ENCODE peak calls at places on chromosome 22, in ten cellular contexts. One of them, this sample, is unnamed.

GRCh38 chr22:43829448-43829821 is 17.3 kb upstream of the EFCAB6 start:
- DNase-seq in amniotic stem cell: no peak
- DNase-seq in type B pancreatic cell: no peak
- DNase-seq in activated CD4-positive, alpha-beta T cell treated with anti-CD3 and anti-CD28 coated beads, Interleukin-2, amount 50 U/mL, for 1 hour: no peak
- DNase-seq in T-helper 9 cell: no peak
- DNase-seq in esophagus squamous epithelium: no peak
- DNase-seq in EL: no peak
- DNase-seq in retinal pigment epithelial cell: no peak
- DNase-seq in CD4-positive, alpha-beta T cell: no peak
- DNase-seq in esophagus muscularis mucosa: no peak
- DNase-seq in this sample: no peak

GRCh38 chr22:23804781-23805291 is 18.1 kb downstream of the SMARCB1 start:
- DNase-seq in esophagus squamous epithelium: no peak
- DNase-seq in retinal pigment epithelial cell: peak; percentile 61
- DNase-seq in amniotic stem cell: no peak
- DNase-seq in activated CD4-positive, alpha-beta T cell treated with anti-CD3 and anti-CD28 coated beads, Interleukin-2, amount 50 U/mL, for 1 hour: no peak
- DNase-seq in esophagus muscularis mucosa: no peak
- DNase-seq in EL: no peak
- DNase-seq in T-helper 9 cell: no peak
- DNase-seq in CD4-positive, alpha-beta T cell: no peak
- DNase-seq in type B pancreatic cell: no peak
- DNase-seq in this sample: no peak

GRCh38 chr22:44569516-44569915 is 71.5 kb upstream of the RTL6 start:
- DNase-seq in esophagus muscularis mucosa: no peak
- DNase-seq in retinal pigment epithelial cell: no peak
- DNase-seq in activated CD4-positive, alpha-beta T cell treated with anti-CD3 and anti-CD28 coated beads, Interleukin-2, amount 50 U/mL, for 1 hour: no peak
- DNase-seq in T-helper 9 cell: no peak
- DNase-seq in EL: no peak
- DNase-seq in esophagus squamous epithelium: no peak
- DNase-seq in amniotic stem cell: no peak
- DNase-seq in CD4-positive, alpha-beta T cell: no peak
- DNase-seq in type B pancreatic cell: peak; percentile 34
- DNase-seq in this sample: no peak

GRCh38 chr22:27185903-27186302 is 528.5 kb downstream of the MIAT start:
- DNase-seq in amniotic stem cell: no peak
- DNase-seq in CD4-positive, alpha-beta T cell: no peak
- DNase-seq in esophagus squamous epithelium: no peak
- DNase-seq in activated CD4-positive, alpha-beta T cell treated with anti-CD3 and anti-CD28 coated beads, Interleukin-2, amount 50 U/mL, for 1 hour: no peak
- DNase-seq in type B pancreatic cell: peak; percentile 57
- DNase-seq in retinal pigment epithelial cell: no peak
- DNase-seq in T-helper 9 cell: no peak
- DNase-seq in EL: no peak
- DNase-seq in esophagus muscularis mucosa: no peak
- DNase-seq in this sample: no peak

GRCh38 chr22:46237453-46238158 is 12.5 kb downstream of the CDPF1 start:
- DNase-seq in activated CD4-positive, alpha-beta T cell treated with anti-CD3 and anti-CD28 coated beads, Interleukin-2, amount 50 U/mL, for 1 hour: no peak
- DNase-seq in esophagus squamous epithelium: no peak
- DNase-seq in amniotic stem cell: no peak
- DNase-seq in retinal pigment epithelial cell: no peak
- DNase-seq in T-helper 9 cell: no peak
- DNase-seq in type B pancreatic cell: no peak
- DNase-seq in esophagus muscularis mucosa: no peak
- DNase-seq in EL: no peak
- DNase-seq in CD4-positive, alpha-beta T cell: no peak
- DNase-seq in this sample: no peak

GRCh38 chr22:44828193-44828592 is 75.8 kb downstream of the ARHGAP8 start:
- DNase-seq in type B pancreatic cell: no peak
- DNase-seq in T-helper 9 cell: no peak
- DNase-seq in activated CD4-positive, alpha-beta T cell treated with anti-CD3 and anti-CD28 coated beads, Interleukin-2, amount 50 U/mL, for 1 hour: no peak
- DNase-seq in CD4-positive, alpha-beta T cell: no peak
- DNase-seq in esophagus squamous epithelium: no peak
- DNase-seq in amniotic stem cell: no peak
- DNase-seq in retinal pigment epithelial cell: no peak
- DNase-seq in esophagus muscularis mucosa: no peak
- DNase-seq in EL: no peak
- DNase-seq in this sample: no peak

GRCh38 chr22:26124991-26125725 is 44.1 kb upstream of the SEZ6L start:
- DNase-seq in type B pancreatic cell: no peak
- DNase-seq in esophagus muscularis mucosa: peak; percentile 60
- DNase-seq in amniotic stem cell: no peak
- DNase-seq in CD4-positive, alpha-beta T cell: no peak
- DNase-seq in EL: no peak
- DNase-seq in retinal pigment epithelial cell: no peak
- DNase-seq in T-helper 9 cell: no peak
- DNase-seq in esophagus squamous epithelium: no peak
- DNase-seq in activated CD4-positive, alpha-beta T cell treated with anti-CD3 and anti-CD28 coated beads, Interleukin-2, amount 50 U/mL, for 1 hour: no peak
- DNase-seq in this sample: no peak

GRCh38 chr22:19463491-19464469 is 15.2 kb downstream of the UFD1 start:
- DNase-seq in type B pancreatic cell: no peak
- DNase-seq in retinal pigment epithelial cell: no peak
- DNase-seq in EL: peak; percentile 91
- DNase-seq in esophagus squamous epithelium: no peak
- DNase-seq in T-helper 9 cell: no peak
- DNase-seq in esophagus muscularis mucosa: no peak
- DNase-seq in activated CD4-positive, alpha-beta T cell treated with anti-CD3 and anti-CD28 coated beads, Interleukin-2, amount 50 U/mL, for 1 hour: no peak
- DNase-seq in amniotic stem cell: peak; percentile 59
- DNase-seq in CD4-positive, alpha-beta T cell: no peak
- DNase-seq in this sample: no peak

GRCh38 chr22:23709107-23709506 is 18.3 kb downstream of the RGL4 start:
- DNase-seq in type B pancreatic cell: no peak
- DNase-seq in retinal pigment epithelial cell: no peak
- DNase-seq in esophagus muscularis mucosa: no peak
- DNase-seq in amniotic stem cell: no peak
- DNase-seq in esophagus squamous epithelium: no peak
- DNase-seq in activated CD4-positive, alpha-beta T cell treated with anti-CD3 and anti-CD28 coated beads, Interleukin-2, amount 50 U/mL, for 1 hour: no peak
- DNase-seq in EL: peak; percentile 61
- DNase-seq in CD4-positive, alpha-beta T cell: no peak
- DNase-seq in T-helper 9 cell: no peak
- DNase-seq in this sample: no peak

GRCh38 chr22:41772198-41772597 is 28.3 kb upstream of the CCDC134 start:
- DNase-seq in CD4-positive, alpha-beta T cell: no peak
- DNase-seq in amniotic stem cell: no peak
- DNase-seq in type B pancreatic cell: no peak
- DNase-seq in esophagus squamous epithelium: no peak
- DNase-seq in esophagus muscularis mucosa: no peak
- DNase-seq in T-helper 9 cell: no peak
- DNase-seq in activated CD4-positive, alpha-beta T cell treated with anti-CD3 and anti-CD28 coated beads, Interleukin-2, amount 50 U/mL, for 1 hour: no peak
- DNase-seq in retinal pigment epithelial cell: no peak
- DNase-seq in EL: no peak
- DNase-seq in this sample: no peak

GRCh38 chr22:50483977-50484853 is 2.4 kb upstream of the MIOX start:
- DNase-seq in amniotic stem cell: no peak
- DNase-seq in esophagus squamous epithelium: no peak
- DNase-seq in CD4-positive, alpha-beta T cell: no peak
- DNase-seq in EL: no peak
- DNase-seq in type B pancreatic cell: no peak
- DNase-seq in esophagus muscularis mucosa: no peak
- DNase-seq in retinal pigment epithelial cell: no peak
- DNase-seq in activated CD4-positive, alpha-beta T cell treated with anti-CD3 and anti-CD28 coated beads, Interleukin-2, amount 50 U/mL, for 1 hour: no peak
- DNase-seq in T-helper 9 cell: no peak
- DNase-seq in this sample: no peak

GRCh38 chr22:44389926-44390925 is 77.5 kb upstream of the SHISAL1 start:
- DNase-seq in type B pancreatic cell: no peak
- DNase-seq in esophagus muscularis mucosa: no peak
- DNase-seq in T-helper 9 cell: no peak
- DNase-seq in amniotic stem cell: no peak
- DNase-seq in esophagus squamous epithelium: no peak
- DNase-seq in CD4-positive, alpha-beta T cell: no peak
- DNase-seq in activated CD4-positive, alpha-beta T cell treated with anti-CD3 and anti-CD28 coated beads, Interleukin-2, amount 50 U/mL, for 1 hour: no peak
- DNase-seq in retinal pigment epithelial cell: no peak
- DNase-seq in EL: no peak
- DNase-seq in this sample: no peak

GRCh38 chr22:47160781-47161520 is 398.5 kb downstream of the TBC1D22A start:
- DNase-seq in T-helper 9 cell: no peak
- DNase-seq in type B pancreatic cell: no peak
- DNase-seq in amniotic stem cell: no peak
- DNase-seq in EL: no peak
- DNase-seq in esophagus squamous epithelium: no peak
- DNase-seq in activated CD4-positive, alpha-beta T cell treated with anti-CD3 and anti-CD28 coated beads, Interleukin-2, amount 50 U/mL, for 1 hour: no peak
- DNase-seq in CD4-positive, alpha-beta T cell: no peak
- DNase-seq in retinal pigment epithelial cell: no peak
- DNase-seq in esophagus muscularis mucosa: no peak
- DNase-seq in this sample: no peak

GRCh38 chr22:46033256-46034200 is 56.6 kb upstream of the WNT7B start:
- DNase-seq in EL: peak; percentile 31
- DNase-seq in T-helper 9 cell: no peak
- DNase-seq in type B pancreatic cell: no peak
- DNase-seq in esophagus squamous epithelium: no peak
- DNase-seq in esophagus muscularis mucosa: no peak
- DNase-seq in retinal pigment epithelial cell: no peak
- DNase-seq in CD4-positive, alpha-beta T cell: no peak
- DNase-seq in amniotic stem cell: no peak
- DNase-seq in activated CD4-positive, alpha-beta T cell treated with anti-CD3 and anti-CD28 coated beads, Interleukin-2, amount 50 U/mL, for 1 hour: no peak
- DNase-seq in this sample: no peak

GRCh38 chr22:49677495-49677889 is 150.2 kb downstream of the BRD1 start:
- DNase-seq in CD4-positive, alpha-beta T cell: no peak
- DNase-seq in type B pancreatic cell: peak; percentile 54
- DNase-seq in EL: no peak
- DNase-seq in activated CD4-positive, alpha-beta T cell treated with anti-CD3 and anti-CD28 coated beads, Interleukin-2, amount 50 U/mL, for 1 hour: no peak
- DNase-seq in esophagus squamous epithelium: no peak
- DNase-seq in retinal pigment epithelial cell: no peak
- DNase-seq in amniotic stem cell: no peak
- DNase-seq in T-helper 9 cell: no peak
- DNase-seq in esophagus muscularis mucosa: no peak
- DNase-seq in this sample: no peak

GRCh38 chr22:45320326-45320976 is 10.7 kb downstream of the FAM118A start:
- DNase-seq in CD4-positive, alpha-beta T cell: no peak
- DNase-seq in type B pancreatic cell: no peak
- DNase-seq in EL: no peak
- DNase-seq in T-helper 9 cell: no peak
- DNase-seq in esophagus squamous epithelium: no peak
- DNase-seq in amniotic stem cell: no peak
- DNase-seq in retinal pigment epithelial cell: no peak
- DNase-seq in activated CD4-positive, alpha-beta T cell treated with anti-CD3 and anti-CD28 coated beads, Interleukin-2, amount 50 U/mL, for 1 hour: no peak
- DNase-seq in esophagus muscularis mucosa: no peak
- DNase-seq in this sample: no peak

GRCh38 chr22:20498913-20499312 is 3.3 kb upstream of the KLHL22 start:
- DNase-seq in EL: no peak
- DNase-seq in retinal pigment epithelial cell: no peak
- DNase-seq in amniotic stem cell: no peak
- DNase-seq in esophagus muscularis mucosa: no peak
- DNase-seq in activated CD4-positive, alpha-beta T cell treated with anti-CD3 and anti-CD28 coated beads, Interleukin-2, amount 50 U/mL, for 1 hour: no peak
- DNase-seq in CD4-positive, alpha-beta T cell: no peak
- DNase-seq in type B pancreatic cell: no peak
- DNase-seq in esophagus squamous epithelium: no peak
- DNase-seq in T-helper 9 cell: no peak
- DNase-seq in this sample: no peak

GRCh38 chr22:20027966-20028854 is 7.3 kb downstream of the TANGO2 start:
- DNase-seq in CD4-positive, alpha-beta T cell: no peak
- DNase-seq in type B pancreatic cell: no peak
- DNase-seq in amniotic stem cell: no peak
- DNase-seq in EL: no peak
- DNase-seq in esophagus muscularis mucosa: no peak
- DNase-seq in retinal pigment epithelial cell: no peak
- DNase-seq in esophagus squamous epithelium: no peak
- DNase-seq in activated CD4-positive, alpha-beta T cell treated with anti-CD3 and anti-CD28 coated beads, Interleukin-2, amount 50 U/mL, for 1 hour: peak; percentile 15
- DNase-seq in T-helper 9 cell: no peak
- DNase-seq in this sample: no peak

GRCh38 chr22:23713696-23714595 is 23.1 kb downstream of the RGL4 start:
- DNase-seq in CD4-positive, alpha-beta T cell: no peak
- DNase-seq in EL: no peak
- DNase-seq in T-helper 9 cell: no peak
- DNase-seq in esophagus squamous epithelium: no peak
- DNase-seq in activated CD4-positive, alpha-beta T cell treated with anti-CD3 and anti-CD28 coated beads, Interleukin-2, amount 50 U/mL, for 1 hour: no peak
- DNase-seq in type B pancreatic cell: no peak
- DNase-seq in esophagus muscularis mucosa: no peak
- DNase-seq in amniotic stem cell: no peak
- DNase-seq in retinal pigment epithelial cell: no peak
- DNase-seq in this sample: no peak

GRCh38 chr22:40033586-40034380 is 39.0 kb downstream of the FAM83F start:
- DNase-seq in retinal pigment epithelial cell: no peak
- DNase-seq in CD4-positive, alpha-beta T cell: no peak
- DNase-seq in EL: no peak
- DNase-seq in esophagus squamous epithelium: no peak
- DNase-seq in activated CD4-positive, alpha-beta T cell treated with anti-CD3 and anti-CD28 coated beads, Interleukin-2, amount 50 U/mL, for 1 hour: no peak
- DNase-seq in amniotic stem cell: no peak
- DNase-seq in T-helper 9 cell: no peak
- DNase-seq in esophagus muscularis mucosa: no peak
- DNase-seq in type B pancreatic cell: no peak
- DNase-seq in this sample: no peak

GRCh38 chr22:42833104-42833503 is 24.0 kb downstream of the ARFGAP3 start:
- DNase-seq in EL: no peak
- DNase-seq in CD4-positive, alpha-beta T cell: no peak
- DNase-seq in retinal pigment epithelial cell: no peak
- DNase-seq in esophagus squamous epithelium: no peak
- DNase-seq in amniotic stem cell: no peak
- DNase-seq in T-helper 9 cell: no peak
- DNase-seq in esophagus muscularis mucosa: no peak
- DNase-seq in type B pancreatic cell: no peak
- DNase-seq in activated CD4-positive, alpha-beta T cell treated with anti-CD3 and anti-CD28 coated beads, Interleukin-2, amount 50 U/mL, for 1 hour: no peak
- DNase-seq in this sample: no peak

GRCh38 chr22:49073873-49074417 is 753.7 kb downstream of the BRD1 start:
- DNase-seq in amniotic stem cell: no peak
- DNase-seq in T-helper 9 cell: no peak
- DNase-seq in EL: no peak
- DNase-seq in esophagus muscularis mucosa: no peak
- DNase-seq in retinal pigment epithelial cell: no peak
- DNase-seq in esophagus squamous epithelium: no peak
- DNase-seq in CD4-positive, alpha-beta T cell: no peak
- DNase-seq in activated CD4-positive, alpha-beta T cell treated with anti-CD3 and anti-CD28 coated beads, Interleukin-2, amount 50 U/mL, for 1 hour: no peak
- DNase-seq in type B pancreatic cell: no peak
- DNase-seq in this sample: no peak

GRCh38 chr22:43377486-43377995 is 34.3 kb upstream of the MPPED1 start:
- DNase-seq in retinal pigment epithelial cell: no peak
- DNase-seq in esophagus squamous epithelium: no peak
- DNase-seq in esophagus muscularis mucosa: no peak
- DNase-seq in CD4-positive, alpha-beta T cell: no peak
- DNase-seq in amniotic stem cell: no peak
- DNase-seq in T-helper 9 cell: no peak
- DNase-seq in type B pancreatic cell: no peak
- DNase-seq in EL: no peak
- DNase-seq in activated CD4-positive, alpha-beta T cell treated with anti-CD3 and anti-CD28 coated beads, Interleukin-2, amount 50 U/mL, for 1 hour: no peak
- DNase-seq in this sample: no peak

GRCh38 chr22:37162221-37163095 is 12.7 kb upstream of the IL2RB start:
- DNase-seq in type B pancreatic cell: no peak
- DNase-seq in CD4-positive, alpha-beta T cell: peak; percentile 51
- DNase-seq in EL: no peak
- DNase-seq in esophagus muscularis mucosa: no peak
- DNase-seq in amniotic stem cell: no peak
- DNase-seq in activated CD4-positive, alpha-beta T cell treated with anti-CD3 and anti-CD28 coated beads, Interleukin-2, amount 50 U/mL, for 1 hour: peak; percentile 58
- DNase-seq in esophagus squamous epithelium: no peak
- DNase-seq in retinal pigment epithelial cell: no peak
- DNase-seq in T-helper 9 cell: peak; percentile 44
- DNase-seq in this sample: peak; percentile 76

GRCh38 chr22:39622881-39623367 is 52.4 kb downstream of the CACNA1I start:
- DNase-seq in retinal pigment epithelial cell: no peak
- DNase-seq in EL: peak; percentile 28
- DNase-seq in esophagus muscularis mucosa: no peak
- DNase-seq in activated CD4-positive, alpha-beta T cell treated with anti-CD3 and anti-CD28 coated beads, Interleukin-2, amount 50 U/mL, for 1 hour: peak; percentile 70
- DNase-seq in amniotic stem cell: no peak
- DNase-seq in CD4-positive, alpha-beta T cell: peak; percentile 63
- DNase-seq in type B pancreatic cell: peak; percentile 83
- DNase-seq in T-helper 9 cell: peak; percentile 73
- DNase-seq in esophagus squamous epithelium: no peak
- DNase-seq in this sample: peak; percentile 39

GRCh38 chr22:24996420-24996952 is 44.0 kb downstream of the KIAA1671 start:
- DNase-seq in esophagus muscularis mucosa: no peak
- DNase-seq in EL: peak; percentile 24
- DNase-seq in amniotic stem cell: no peak
- DNase-seq in activated CD4-positive, alpha-beta T cell treated with anti-CD3 and anti-CD28 coated beads, Interleukin-2, amount 50 U/mL, for 1 hour: no peak
- DNase-seq in T-helper 9 cell: no peak
- DNase-seq in type B pancreatic cell: no peak
- DNase-seq in retinal pigment epithelial cell: peak; percentile 41
- DNase-seq in esophagus squamous epithelium: no peak
- DNase-seq in CD4-positive, alpha-beta T cell: no peak
- DNase-seq in this sample: no peak

GRCh38 chr22:48882636-48883200 is 945.0 kb downstream of the BRD1 start:
- DNase-seq in type B pancreatic cell: no peak
- DNase-seq in amniotic stem cell: no peak
- DNase-seq in retinal pigment epithelial cell: no peak
- DNase-seq in EL: no peak
- DNase-seq in CD4-positive, alpha-beta T cell: no peak
- DNase-seq in esophagus muscularis mucosa: no peak
- DNase-seq in T-helper 9 cell: no peak
- DNase-seq in esophagus squamous epithelium: no peak
- DNase-seq in activated CD4-positive, alpha-beta T cell treated with anti-CD3 and anti-CD28 coated beads, Interleukin-2, amount 50 U/mL, for 1 hour: no peak
- DNase-seq in this sample: no peak

GRCh38 chr22:43008921-43009320 is 6.0 kb downstream of the PACSIN2 start:
- DNase-seq in retinal pigment epithelial cell: no peak
- DNase-seq in esophagus muscularis mucosa: no peak
- DNase-seq in type B pancreatic cell: no peak
- DNase-seq in EL: no peak
- DNase-seq in activated CD4-positive, alpha-beta T cell treated with anti-CD3 and anti-CD28 coated beads, Interleukin-2, amount 50 U/mL, for 1 hour: no peak
- DNase-seq in CD4-positive, alpha-beta T cell: no peak
- DNase-seq in esophagus squamous epithelium: no peak
- DNase-seq in T-helper 9 cell: no peak
- DNase-seq in amniotic stem cell: no peak
- DNase-seq in this sample: no peak

This sample was measured in activated T-helper 2 cell treated with anti-CD3 and anti-CD28 coated beads, Interferon-gamma antibody, Interleukin-2, Interleukin-4, amounts not matched to agents 10 μg/mL and 5 μg/mL and 100 μg/mL, durations not matched to agents 14 hours and 24 hours and 36 hours.